ENCODE peak calls at places on chromosomes 6 and 20, in six cellular contexts. I, U, L, R, E and W are unnamed samples. For H3K4me1, the result is how much of the 10 kb centered on the place peaks cover.

GRCh38 chr6:26155066-26155925 is 68.1 kb downstream of the HFE start:
- DNase-seq in I (no peak), U (no peak), L (peak), R (peak), E (no peak), W (no peak)

GRCh38 chr6:31660998-31661866 is 654 bp upstream of the C6orf47 start:
- DNase-seq in I (no peak), U (no peak), L (no peak), R (no peak), E (no peak), W (no peak)

GRCh38 chr6:123829302-123829953 is 25.8 kb downstream of the NKAIN2 start:
- DNase-seq in I (no peak), U (no peak), L (no peak), R (no peak), E (no peak), W (no peak)

GRCh38 chr6:1381397-1382330 is 7.7 kb upstream of the FOXF2 start:
- DNase-seq in I (peak), U (peak), L (peak), R (no peak), E (peak), W (no peak)

GRCh38 chr6:90226257-90226656 is 70.4 kb downstream of the BACH2 start:
- DNase-seq in I (no peak), U (no peak), L (no peak), R (no peak), E (no peak), W (no peak)

GRCh38 chr6:37547564-37548061 is 47.9 kb upstream of the CCDC167 start:
- DNase-seq in I (no peak), U (no peak), L (no peak), R (no peak), E (no peak), W (no peak)

GRCh38 chr6:19142236-19142635 is 694.9 kb upstream of the ID4 start:
- DNase-seq in I (no peak), U (no peak), L (no peak), R (no peak), E (no peak), W (no peak)

GRCh38 chr6:14000901-14001300 is 76.1 kb downstream of the RNF182 start:
- DNase-seq in I (no peak), U (no peak), L (no peak), R (no peak), E (no peak), W (no peak)

GRCh38 chr6:136251394-136251793 is 1.3 kb upstream of the MTFR2 start:
- DNase-seq in I (peak), U (no peak), L (no peak), R (no peak), E (no peak), W (no peak)

GRCh38 chr6:170038251-170038650 is 252.6 kb downstream of the DLL1 start:
- DNase-seq in I (no peak), U (peak), L (no peak), R (peak), E (peak), W (no peak)

GRCh38 chr6:54285595-54285994 is 22.6 kb upstream of the TINAG start:
- DNase-seq in I (no peak), U (no peak), L (no peak), R (no peak), E (no peak), W (no peak)

GRCh38 chr6:52388790-52389189 is 26.8 kb downstream of the PAQR8 start:
- DNase-seq in I (no peak), U (no peak), L (no peak), R (no peak), E (no peak), W (no peak)

GRCh38 chr20:10671221-10671849 is 2.5 kb downstream of the JAG1 start:
- DNase-seq in I (peak), U (peak), L (peak), R (peak), E (peak), W (peak)

GRCh38 chr6:110534731-110535164 is 58.3 kb upstream of the SLC22A16 start:
- DNase-seq in I (no peak), U (no peak), L (no peak), R (no peak), E (no peak), W (peak)

GRCh38 chr20:58470336-58470978 is 44.7 kb downstream of the APCDD1L start:
- DNase-seq in I (no peak), U (no peak), L (no peak), R (no peak), E (no peak), W (no peak)
- H3K4me1 ChIP-seq in I (under half), U (under half), L (under half), R (under half), E (under half), W (under half)

GRCh38 chr20:14991023-14991422 is 653.6 kb upstream of the FLRT3 start:
- DNase-seq in I (no peak), U (no peak), L (no peak), R (no peak), E (no peak), W (no peak)
- TF ChIP-seq POLR2AphosphoS5 in I (no peak), U (no peak), L (no peak), R (no peak), E (no peak), W (no peak)

DNA sequence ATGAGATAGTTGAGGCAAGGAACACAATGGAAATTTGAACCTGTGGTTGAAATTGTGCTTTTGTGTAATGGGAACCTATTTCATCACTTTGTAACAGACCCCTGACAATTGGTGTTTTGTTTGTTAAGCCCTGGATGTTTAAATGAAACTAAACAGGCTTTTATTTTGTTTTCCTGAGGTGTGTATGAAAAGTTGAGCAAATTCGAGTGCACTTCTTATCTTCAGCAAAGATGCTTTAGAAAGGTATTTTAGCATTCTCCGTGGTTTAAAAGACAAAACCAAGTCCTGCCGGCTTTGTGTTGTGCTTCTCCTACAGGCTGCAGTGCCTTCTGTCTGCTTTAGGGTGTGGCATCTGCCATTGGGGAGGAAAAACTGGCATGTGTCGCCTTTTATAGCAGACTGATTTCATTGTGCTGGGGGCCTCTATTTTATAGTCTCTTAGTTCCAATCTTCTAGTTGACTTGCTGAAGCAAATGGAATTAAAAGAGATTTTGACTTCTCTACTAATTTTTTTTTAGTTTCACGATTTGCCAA is 2.2 kb upstream of the ARID1B start:
- DNase-seq in I (no peak), U (no peak), L (peak), R (no peak), E (no peak), W (no peak)
- H3K4me3 ChIP-seq in I (no peak), U (no peak), L (peak), R (no peak), E (no peak), W (no peak)

DNA sequence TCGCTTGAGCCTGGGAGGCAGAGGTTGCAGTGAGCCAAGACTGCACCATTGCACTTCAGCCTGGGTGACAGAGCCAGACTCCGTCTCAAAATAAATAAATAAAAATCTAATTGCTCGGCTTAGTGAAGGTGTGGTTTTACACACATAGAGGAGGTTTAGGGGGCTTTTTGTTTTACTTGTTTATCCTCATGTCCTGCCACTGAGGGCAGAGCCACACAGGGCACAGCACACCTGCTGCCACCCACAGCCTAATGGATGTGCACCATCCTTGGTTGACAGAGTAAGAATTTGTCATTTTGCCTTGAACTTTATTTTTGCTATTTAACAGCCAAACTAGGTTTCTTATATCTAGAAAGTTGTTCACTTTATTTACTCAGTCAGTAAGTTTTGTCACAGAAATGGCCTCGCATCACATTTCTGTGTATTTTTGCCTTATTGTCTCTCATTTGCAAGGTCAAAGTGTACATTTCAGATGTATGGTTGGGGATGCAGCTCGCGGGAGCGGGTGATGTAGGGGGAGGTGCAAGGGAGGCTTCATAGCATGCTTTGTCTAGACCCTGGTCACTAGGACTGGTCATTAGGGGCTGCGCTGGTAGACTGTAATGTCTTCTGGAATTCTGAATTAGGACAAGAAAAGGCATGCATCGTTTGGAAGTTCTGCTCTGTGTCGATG is 67.8 kb upstream of the NAA20 start:
- DNase-seq in I (no peak), U (no peak), L (no peak), R (no peak), E (no peak), W (no peak)
- H3K4me1 ChIP-seq in I (under half), U (under half), L (under half), R (under half), E (under half), W (under half)